ENCODE peak calls at places on chromosomes 5 and 9, in six cellular contexts. G is A549, X is K562, M is SK-N-SH, S is GM12878, J is H1. Q is an unnamed sample.

GRCh38 chr5:37696190-37697021 is 143.4 kb downstream of the GDNF start:
- DNase-seq in G (peak), X (no peak), M (no peak), S (no peak), J (no peak), Q (peak)

GRCh38 chr5:5492087-5492933 is 69.8 kb downstream of the ICE1 start:
- DNase-seq in G (peak), X (peak), M (peak), S (peak), J (no peak), Q (peak)

GRCh38 chr9:77456829-77457437 is 191.2 kb downstream of the GNA14 start:
- DNase-seq in G (peak), X (peak), M (peak), S (no peak), J (peak), Q (peak)

GRCh38 chr5:28397502-28397941 is 1359.1 kb upstream of the CDH9 start:
- DNase-seq in G (no peak), X (no peak), M (no peak), S (no peak), J (no peak), Q (no peak)

GRCh38 chr5:115816226-115817042 is at the start of gene CDO1:
- DNase-seq in G (no peak), X (no peak), M (peak), S (no peak), J (peak), Q (no peak)

GRCh38 chr5:149641000-149641576 is 59.8 kb downstream of the ARHGEF37 start:
- DNase-seq in G (peak), X (peak), M (no peak), S (no peak), J (no peak), Q (peak)

GRCh38 chr9:17453751-17454150 is 125.1 kb upstream of the SH3GL2 start:
- DNase-seq in G (no peak), X (no peak), M (no peak), S (no peak), J (no peak), Q (no peak)

GRCh38 chr5:150723845-150724244 is 23.0 kb upstream of the RBM22 start:
- DNase-seq in G (no peak), X (no peak), M (no peak), S (no peak), J (no peak), Q (no peak)

GRCh38 chr5:167217097-167217743 is 1074.2 kb upstream of the WWC1 start:
- DNase-seq in G (no peak), X (no peak), M (no peak), S (no peak), J (no peak), Q (no peak)

GRCh38 chr5:2496126-2496525 is 255.4 kb downstream of the IRX2 start:
- DNase-seq in G (no peak), X (no peak), M (no peak), S (no peak), J (no peak), Q (no peak)

GRCh38 chr9:14702200-14702599 is 9.0 kb upstream of the ZDHHC21 start:
- DNase-seq in G (no peak), X (no peak), M (no peak), S (no peak), J (no peak), Q (no peak)

GRCh38 chr5:139742173-139742903 is 53.3 kb upstream of the PSD2 start:
- DNase-seq in G (no peak), X (no peak), M (no peak), S (no peak), J (no peak), Q (peak)

GRCh38 chr9:99393993-99394392 is 171.9 kb downstream of the SEC61B start:
- DNase-seq in G (no peak), X (no peak), M (no peak), S (no peak), J (no peak), Q (no peak)

GRCh38 chr5:58048954-58049353 is 410.9 kb downstream of the PLK2 start:
- DNase-seq in G (no peak), X (peak), M (no peak), S (no peak), J (no peak), Q (no peak)

GRCh38 chr5:33299621-33300208 is 141.1 kb upstream of the TARS1 start:
- DNase-seq in G (peak), X (no peak), M (peak), S (peak), J (no peak), Q (no peak)

GRCh38 chr9:95092321-95093072 is 225.0 kb downstream of the FANCC start:
- DNase-seq in G (no peak), X (no peak), M (peak), S (no peak), J (no peak), Q (no peak)

GRCh38 chr5:135747824-135748223 is 86.6 kb upstream of the SLC25A48 start:
- DNase-seq in G (no peak), X (no peak), M (no peak), S (no peak), J (no peak), Q (no peak)

GRCh38 chr9:81499021-81499454 is 190.3 kb downstream of the TLE1 start:
- DNase-seq in G (no peak), X (no peak), M (no peak), S (no peak), J (no peak), Q (no peak)
- TF ChIP-seq USF2 in G (no peak), X (no peak), M (no peak), S (no peak), J (no peak), Q (no peak)

GRCh38 chr9:112890106-112891081 is at the start of gene SLC46A2:
- DNase-seq in G (no peak), X (no peak), M (peak), S (no peak), J (no peak), Q (no peak)
- TF ChIP-seq CHD2 in G (no peak), X (no peak), M (no peak), S (no peak), J (no peak), Q (no peak)

GRCh38 chr5:154278172-154278571 is 87.6 kb downstream of the GALNT10 start:
- DNase-seq in G (no peak), X (no peak), M (no peak), S (no peak), J (no peak), Q (no peak)

GRCh38 chr5:154276236-154276792 is 85.8 kb downstream of the GALNT10 start:
- DNase-seq in G (no peak), X (no peak), M (no peak), S (no peak), J (no peak), Q (no peak)

GRCh38 chr5:154278908-154279307 is 88.4 kb downstream of the GALNT10 start:
- DNase-seq in G (no peak), X (no peak), M (no peak), S (peak), J (no peak), Q (no peak)

GRCh38 chr5:154277499-154277898 is 87.0 kb downstream of the GALNT10 start:
- DNase-seq in G (no peak), X (no peak), M (no peak), S (no peak), J (no peak), Q (no peak)

DNA sequence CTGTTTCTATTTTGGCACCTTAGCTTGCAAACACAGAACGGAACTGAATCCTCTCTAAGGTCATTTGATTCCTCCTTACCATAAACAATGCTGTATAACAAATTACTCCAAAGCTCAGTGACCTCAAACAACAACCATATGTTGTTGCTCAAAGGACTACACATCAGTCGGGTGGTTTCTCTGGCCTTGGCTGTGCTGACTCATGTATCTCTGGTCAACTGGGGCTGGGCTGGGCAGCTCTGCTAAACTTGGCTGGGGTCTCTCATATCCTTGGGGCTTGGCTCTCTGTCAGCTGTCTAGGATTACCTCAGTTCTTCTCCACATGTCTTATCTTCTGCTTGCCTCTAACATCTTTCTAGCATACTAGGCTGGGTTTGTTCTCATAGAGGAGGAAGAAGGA is 86.4 kb downstream of the GALNT10 start:
- DNase-seq in G (peak), X (peak), M (no peak), S (no peak), J (no peak), Q (no peak)
- TF ChIP-seq USF2 in G (no peak), X (no peak), M (no peak), S (no peak), J (no peak), Q (no peak)

GRCh38 chr5:172775326-172776234 is 4.6 kb upstream of the DUSP1 start:
- DNase-seq in G (peak), X (no peak), M (no peak), S (no peak), J (no peak), Q (peak)
- TF ChIP-seq CHD2 in G (no peak), X (no peak), M (no peak), S (no peak), J (no peak), Q (no peak)

Q was measured in HepG2.